ENCODE peak calls at places on chromosomes 1 and 21, in five cellular contexts. H is activated naive CD4-positive, alpha-beta T cell; K is mesothelial cell of epicardium; P is effector memory CD4-positive, alpha-beta T cell; I is NCI-H510A treated with DMSO at 0.1 percent for 48 hours. B is an unnamed sample.

GRCh38 chr1:145719230-145720079 is at the start of gene CD160:
- DNase-seq in K (no peak), I (no peak), H (no peak), P (no peak), B (no peak)

GRCh38 chr1:232788235-232788872 is 16.9 kb upstream of the MAP10 start:
- DNase-seq in I (peak; percentile 74), K (no peak), H (no peak), P (no peak), B (no peak)

GRCh38 chr1:30267856-30268255 is 455.5 kb downstream of the MATN1 start:
- DNase-seq in H (no peak), P (no peak), K (no peak), I (no peak), B (no peak)

GRCh38 chr21:15446193-15446592 is 283.6 kb upstream of the USP25 start:
- DNase-seq in P (no peak), I (no peak), H (no peak), K (no peak), B (no peak)

GRCh38 chr1:234998174-234998741 is 130.4 kb downstream of the TOMM20 start:
- DNase-seq in P (no peak), H (no peak), I (no peak), K (no peak), B (peak; percentile 93)

GRCh38 chr1:26799479-26800133 is 11.9 kb downstream of the PIGV start:
- DNase-seq in K (no peak), P (no peak), I (no peak), H (no peak), B (peak; percentile 75)

GRCh38 chr1:22503721-22504410 is 52.2 kb downstream of the ZBTB40 start:
- DNase-seq in H (no peak), P (no peak), I (no peak), K (no peak), B (no peak)

GRCh38 chr1:183070234-183070922 is 47.2 kb downstream of the LAMC1 start:
- DNase-seq in K (no peak), I (no peak), P (no peak), H (no peak), B (no peak)

GRCh38 chr1:153428790-153429189 is 12.5 kb downstream of the S100A7A start:
- DNase-seq in I (no peak), P (no peak), H (no peak), K (no peak), B (no peak)

GRCh38 chr1:182185822-182186756 is 124.6 kb upstream of the ZNF648 start:
- DNase-seq in I (no peak), P (no peak), H (no peak), K (no peak), B (no peak)

GRCh38 chr21:35635261-35635660 is 425.1 kb downstream of the SETD4 start:
- DNase-seq in I (no peak), H (no peak), P (no peak), K (no peak), B (no peak)

GRCh38 chr1:35691571-35692220 is 27.0 kb downstream of the C1orf216 start:
- DNase-seq in I (peak; percentile 53), K (no peak), H (no peak), P (no peak), B (no peak)

GRCh38 chr1:160664573-160665051 is 17.8 kb upstream of the SLAMF1 start:
- DNase-seq in K (no peak), P (peak; percentile 27), H (no peak), I (no peak), B (no peak)

GRCh38 chr21:17585875-17586450 is 26.7 kb downstream of the BTG3 start:
- DNase-seq in K (no peak), P (no peak), I (peak; percentile 44), H (no peak), B (no peak)

GRCh38 chr1:165898837-165899236 is 71.4 kb downstream of the UCK2 start:
- DNase-seq in K (no peak), H (no peak), P (no peak), I (no peak), B (no peak)

GRCh38 chr1:116033322-116033721 is 57.0 kb downstream of the SLC22A15 start:
- DNase-seq in H (no peak), I (no peak), K (no peak), P (no peak), B (no peak)

GRCh38 chr1:59046730-59047157 is 250.2 kb upstream of the FGGY start:
- DNase-seq in K (no peak), P (no peak), I (no peak), H (peak; percentile 5), B (no peak)

GRCh38 chr1:101781437-101781836 is 215.3 kb downstream of the OLFM3 start:
- DNase-seq in H (no peak), I (peak; percentile 93), K (peak; percentile 54), P (no peak), B (no peak)

GRCh38 chr1:17163789-17164666 is 40.9 kb upstream of the PADI1 start:
- DNase-seq in H (no peak), K (no peak), P (no peak), I (no peak), B (no peak)

GRCh38 chr1:1624443-1625403 is 7.2 kb upstream of the MMP23B start:
- DNase-seq in K (peak; percentile 41), I (no peak), P (no peak), H (no peak), B (no peak)

B was measured in gastrocnemius medialis.